ENCODE peak calls at places on chromosomes 5 and 9, in five cellular contexts. B, T, Y, H and M are unnamed samples.

GRCh38 chr9:130290353-130291181 is 25.0 kb downstream of the HMCN2 start:
- DNase-seq in B (no peak), T (no peak), Y (no peak), H (no peak), M (no peak)

GRCh38 chr5:6520201-6520600 is 71.5 kb downstream of the UBE2QL1 start:
- DNase-seq in B (no peak), T (no peak), Y (no peak), H (no peak), M (no peak)

GRCh38 chr9:130267930-130268329 is 2.4 kb downstream of the HMCN2 start:
- DNase-seq in B (peak), T (peak), Y (peak), H (no peak), M (no peak)

GRCh38 chr5:39624890-39625289 is 200.1 kb upstream of the DAB2 start:
- DNase-seq in B (no peak), T (no peak), Y (no peak), H (no peak), M (no peak)

GRCh38 chr9:104915049-104915448 is 12.9 kb downstream of the ABCA1 start:
- DNase-seq in B (no peak), T (no peak), Y (no peak), H (no peak), M (no peak)

GRCh38 chr5:157342822-157343402 is 77.0 kb downstream of the CYFIP2 start:
- DNase-seq in B (peak), T (peak), Y (no peak), H (no peak), M (peak)

GRCh38 chr5:139108056-139108811 is 89.9 kb downstream of the SIL1 start:
- DNase-seq in B (peak), T (no peak), Y (no peak), H (no peak), M (no peak)

GRCh38 chr9:135244751-135245221 is 157.3 kb downstream of the OLFM1 start:
- DNase-seq in B (peak), T (no peak), Y (no peak), H (no peak), M (no peak)

GRCh38 chr5:53779541-53779981 is 219.1 kb downstream of the NDUFS4 start:
- DNase-seq in B (peak), T (no peak), Y (no peak), H (peak), M (no peak)

GRCh38 chr5:116473706-116474105 is 100.9 kb downstream of the SEMA6A start:
- DNase-seq in B (no peak), T (no peak), Y (no peak), H (no peak), M (no peak)

GRCh38 chr9:89686134-89686533 is 81.3 kb downstream of the GADD45G start:
- DNase-seq in B (peak), T (no peak), Y (peak), H (no peak), M (no peak)

GRCh38 chr5:73448451-73449136 is at the start of gene FOXD1:
- DNase-seq in B (peak), T (peak), Y (peak), H (peak), M (peak)